ENCODE peak calls at places on chromosome X, in four cellular contexts. Y is CD8-positive, alpha-beta T cell; I is psoas muscle; V is heart left ventricle. B is an unnamed sample.
A peak's percentile ranks its signal among the peaks of the same experiment; 100 is the strongest.

GRCh38 chrX:2628751-2629315 is 62.3 kb upstream of the CD99 start:
- DNase-seq in Y (no peak), I (no peak), V (no peak), B (no peak)

GRCh38 chrX:17030580-17031285 is 84.3 kb downstream of the REPS2 start:
- DNase-seq in Y (no peak), I (no peak), V (no peak), B (no peak)

GRCh38 chrX:29299689-29300088 is 712.4 kb downstream of the IL1RAPL1 start:
- DNase-seq in Y (no peak), I (no peak), V (no peak), B (no peak)

GRCh38 chrX:69155786-69156520 is 9.3 kb downstream of the PJA1 start:
- DNase-seq in Y (no peak), I (no peak), V (no peak), B (no peak)

GRCh38 chrX:3461824-3462508 is 115.5 kb upstream of the MXRA5 start:
- DNase-seq in Y (no peak), I (no peak), V (no peak), B (no peak)

GRCh38 chrX:95885074-95885473 is 799.6 kb upstream of the DIAPH2 start:
- DNase-seq in Y (no peak), I (no peak), V (no peak), B (peak; percentile 56)

GRCh38 chrX:12971282-12972003 is 3.5 kb upstream of the TMSB4X start:
- DNase-seq in Y (peak; percentile 56), I (no peak), V (peak; percentile 52), B (peak; percentile 61)

GRCh38 chrX:69097451-69098236 is 67.6 kb downstream of the PJA1 start:
- DNase-seq in Y (no peak), I (no peak), V (no peak), B (no peak)

GRCh38 chrX:6159468-6159867 is 69.2 kb downstream of the NLGN4X start:
- DNase-seq in Y (no peak), I (no peak), V (no peak), B (no peak)

GRCh38 chrX:40733691-40734090 is 1.7 kb downstream of the MED14 start:
- DNase-seq in Y (no peak), I (no peak), V (no peak), B (no peak)

GRCh38 chrX:98380106-98380505 is 1496.4 kb downstream of the RPA4 start:
- DNase-seq in Y (no peak), I (no peak), V (no peak), B (no peak)

GRCh38 chrX:139049455-139049854 is 337.9 kb upstream of the FGF13 start:
- DNase-seq in Y (no peak), I (no peak), V (no peak), B (no peak)

DNA sequence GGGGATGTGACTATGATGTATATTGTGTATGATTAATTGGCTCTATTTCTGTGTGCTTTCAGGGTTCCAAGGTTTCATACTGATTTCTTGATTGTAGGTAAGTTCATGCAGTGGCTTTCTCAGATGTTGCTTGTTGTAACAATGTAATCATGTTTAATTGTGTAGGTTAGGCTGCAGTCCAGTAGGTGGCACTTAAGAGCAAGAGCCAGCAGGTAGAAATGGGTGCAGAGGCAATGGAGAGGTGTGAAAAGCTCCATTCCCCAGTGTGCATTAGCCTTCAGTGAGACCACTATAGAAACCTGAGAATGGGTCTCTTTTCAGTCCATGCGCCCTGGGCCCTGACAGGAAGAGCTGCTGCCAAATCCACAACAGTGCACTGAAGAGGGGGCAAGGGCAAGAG is 28.2 kb downstream of the DCAF12L2 start:
- DNase-seq in Y (no peak), I (no peak), V (no peak), B (no peak)
- TF ChIP-seq CTCF in Y (no peak), I (no peak), V (no peak), B (no peak)

GRCh38 chrX:101190736-101191135 is 28.9 kb upstream of the DRP2 start:
- DNase-seq in Y (no peak), I (no peak), V (no peak), B (no peak)

GRCh38 chrX:101195442-101196173 is 24.0 kb upstream of the DRP2 start:
- DNase-seq in Y (no peak), I (no peak), V (no peak), B (no peak)

DNA sequence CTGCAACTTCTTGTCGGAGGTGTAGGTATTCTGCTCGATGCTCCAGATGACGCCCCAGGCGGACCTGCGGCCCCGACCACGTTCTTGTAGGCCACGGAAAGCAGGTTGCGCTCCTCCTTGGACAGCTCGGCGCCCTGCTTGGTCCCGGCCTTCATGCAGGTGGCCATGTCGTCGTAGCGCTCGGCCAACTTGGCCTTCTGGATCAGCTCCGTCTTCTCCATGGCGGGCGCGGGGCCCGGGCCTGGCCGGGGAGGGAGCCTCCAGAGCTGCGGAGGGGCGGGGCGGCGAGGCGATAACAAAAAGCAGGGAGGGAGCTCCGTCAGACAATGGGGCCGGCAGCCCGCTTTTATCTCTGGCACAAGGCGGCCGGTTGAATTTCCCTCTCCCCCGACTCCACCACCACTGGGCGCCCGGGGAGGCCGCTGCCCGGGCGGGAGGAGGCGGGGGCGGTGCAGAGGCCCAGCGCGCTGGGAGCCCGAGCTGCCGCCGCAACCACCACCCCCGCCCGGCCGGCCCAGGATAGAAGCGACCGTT is 28.3 kb upstream of the DRP2 start:
- DNase-seq in Y (no peak), I (no peak), V (peak; percentile 14), B (peak; percentile 44)
- H3K4me3 ChIP-seq in Y (no peak overlapping the region), I (peak overlapping the region; percentile 51), V (peak overlapping the region; percentile 23), B (no peak overlapping the region)

GRCh38 chrX:153961292-153961691 is 10.3 kb downstream of the HCFC1 start:
- DNase-seq in Y (no peak), I (no peak), V (no peak), B (no peak)
- H3K36me3 ChIP-seq in Y (peaks cover 43% of the 10 kb centered on the region), I (peaks cover 2% of the 10 kb centered on the region), V (no peaks in the 10 kb centered on the region), B (no peaks in the 10 kb centered on the region)

DNA sequence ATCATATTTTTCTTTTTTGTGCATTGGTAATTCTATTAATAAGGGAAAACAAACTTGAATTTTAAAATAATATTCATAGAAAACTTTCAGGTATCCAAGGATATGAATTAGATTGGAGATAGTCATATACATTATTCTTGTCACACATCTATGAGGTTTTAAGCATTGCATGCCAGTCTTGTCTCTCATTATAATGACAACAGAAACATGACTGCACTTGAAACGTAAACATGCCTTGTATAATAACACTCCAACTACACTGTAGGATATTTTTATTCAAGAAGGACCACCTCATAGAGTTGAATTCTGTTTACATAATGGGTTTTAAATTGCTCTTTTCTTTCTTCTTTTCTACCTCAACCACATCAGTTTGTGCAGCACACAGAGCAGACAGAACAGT is 104.5 kb downstream of the DCAF8L2 start:
- DNase-seq in Y (no peak), I (no peak), V (no peak), B (no peak)
- TF ChIP-seq CTCF in Y (no peak), I (no peak), V (no peak), B (no peak)

B was measured in mucosa of descending colon.